ENCODE peak calls at places on chromosomes 16 and 17, in nine cellular contexts. X is pancreas; C is right cardiac atrium; R is left lung; B is CD4-positive, alpha-beta T cell; K is activated CD8-positive, alpha-beta memory T cell treated with anti-CD3 and anti-CD28 coated beads, Interleukin-2, amount 10 ng/mL, durations not matched to agents 7 days and 5 days; I is naive thymus-derived CD4-positive, alpha-beta T cell; O is stimulated activated effector memory CD8-positive, alpha-beta T cell treated with anti-CD3 and anti-CD28 coated beads, Interleukin-12 subunit alpha, Interleukin-12 subunit beta, amount 100 ng/mL, for 72 hours; J is activated naive CD8-positive, alpha-beta T cell treated with anti-CD3 and anti-CD28 coated beads, Interleukin-2, amount 50 U/mL, for 24 hours. G is an unnamed sample.

GRCh38 chr16:89357460-89357859 is 132.9 kb downstream of the ANKRD11 start:
- ATAC-seq in C (peak), K (no peak), B (no peak), R (peak), I (peak), J (no peak), O (no peak), X (no peak), G (no peak)

GRCh38 chr16:88466175-88466862 is 13.2 kb downstream of the ZFPM1 start:
- ATAC-seq in X (no peak), O (peak), K (peak), I (no peak), R (no peak), C (no peak), J (peak), B (peak), G (peak)

GRCh38 chr16:72530434-72530833 is 358.5 kb upstream of the PMFBP1 start:
- ATAC-seq in J (no peak), I (no peak), O (peak), C (no peak), B (no peak), R (no peak), X (no peak), K (no peak), G (no peak)

GRCh38 chr17:42920922-42921321 is 20.3 kb downstream of the G6PC1 start:
- ATAC-seq in C (peak), I (no peak), B (no peak), O (no peak), R (peak), K (no peak), X (peak), J (no peak), G (no peak)

GRCh38 chr16:8935989-8936388 is 27.7 kb downstream of the USP7 start:
- ATAC-seq in I (peak), C (no peak), R (no peak), O (peak), J (peak), X (peak), B (no peak), K (peak), G (peak)

GRCh38 chr16:53805113-53805512 is 101.2 kb downstream of the FTO start:
- ATAC-seq in O (peak), J (no peak), K (no peak), X (no peak), R (no peak), I (no peak), C (no peak), B (no peak), G (no peak)

GRCh38 chr17:76132574-76133338 is 8.3 kb downstream of the FOXJ1 start:
- ATAC-seq in O (no peak), J (no peak), X (peak), R (peak), C (no peak), I (no peak), B (no peak), K (no peak), G (no peak)

GRCh38 chr17:58191259-58191896 is 1.1 kb upstream of the EPX start:
- ATAC-seq in C (no peak), K (no peak), B (no peak), J (no peak), X (no peak), I (no peak), O (no peak), R (no peak), G (no peak)

GRCh38 chr17:35074711-35075707 is 11.5 kb upstream of the RFFL start:
- ATAC-seq in X (peak), B (no peak), J (no peak), K (no peak), C (no peak), O (no peak), R (no peak), I (no peak), G (no peak)

GRCh38 chr17:9982159-9982558 is 77.1 kb upstream of the RCVRN start:
- ATAC-seq in C (no peak), K (no peak), J (no peak), R (no peak), X (peak), B (no peak), O (no peak), I (no peak), G (no peak)

GRCh38 chr17:2433696-2434095 is 32.8 kb upstream of the MNT start:
- ATAC-seq in X (no peak), J (no peak), O (no peak), K (no peak), C (no peak), B (no peak), I (no peak), R (no peak), G (no peak)

GRCh38 chr17:18027280-18027679 is 11.7 kb downstream of the ATPAF2 start:
- ATAC-seq in K (no peak), B (no peak), X (peak), O (no peak), R (no peak), C (peak), I (no peak), J (no peak), G (no peak)

GRCh38 chr17:57615836-57616235 is 129.3 kb downstream of the CCDC182 start:
- ATAC-seq in X (no peak), B (no peak), O (no peak), I (no peak), J (no peak), C (peak), R (no peak), K (no peak), G (no peak)

GRCh38 chr16:46853713-46854443 is 22.9 kb upstream of the C16orf87 start:
- ATAC-seq in I (peak), J (no peak), C (peak), K (peak), B (no peak), X (peak), O (peak), R (peak), G (peak)

GRCh38 chr17:59254742-59255141 is 34.4 kb downstream of the GDPD1 start:
- ATAC-seq in X (no peak), R (no peak), O (no peak), C (no peak), B (no peak), K (no peak), I (no peak), J (no peak), G (no peak)

GRCh38 chr16:10616395-10616743 is 36.0 kb upstream of the EMP2 start:
- ATAC-seq in R (no peak), O (no peak), I (no peak), B (no peak), C (no peak), X (no peak), K (no peak), J (no peak), G (no peak)

GRCh38 chr17:83203073-83203471 is 123.7 kb downstream of the METRNL start:
- ATAC-seq in C (peak), X (peak), R (peak), O (no peak), K (no peak), I (peak), B (no peak), J (no peak), G (no peak)

GRCh38 chr17:28788100-28788499 is 44.3 kb downstream of the TRAF4 start:
- ATAC-seq in I (no peak), B (no peak), C (no peak), J (no peak), O (no peak), R (no peak), K (no peak), X (no peak), G (no peak)

G was measured in stimulated activated memory B cell treated with anti-CD40 and anti-IgM and Interleukin-4, amounts not matched to agents 10 μg/mL and 1 μg/mL and 100 μg/mL, for 72 hours.